ENCODE peak calls at places on chromosomes 12 and 14, in four cellular contexts. One of them, this sample, is unnamed.

GRCh38 chr12:48198619-48198973 is 4.5 kb downstream of the OR10AD1 start:
- DNase-seq in stomach: peak; percentile 42
- DNase-seq in psoas muscle: peak; percentile 85
- DNase-seq in transverse colon: peak; percentile 31
- DNase-seq in this sample: no peak

GRCh38 chr12:48442191-48442828 is 30.0 kb upstream of the ANP32D start:
- DNase-seq in stomach: no peak
- DNase-seq in psoas muscle: no peak
- DNase-seq in transverse colon: no peak
- DNase-seq in this sample: no peak

GRCh38 chr14:49926803-49927202 is 33.9 kb downstream of the ARF6 start:
- DNase-seq in stomach: no peak
- DNase-seq in psoas muscle: no peak
- DNase-seq in transverse colon: no peak
- DNase-seq in this sample: no peak

GRCh38 chr14:23175823-23176222 is 7.6 kb downstream of the SLC7A8 start:
- DNase-seq in stomach: no peak
- DNase-seq in psoas muscle: no peak
- DNase-seq in transverse colon: no peak
- DNase-seq in this sample: no peak

GRCh38 chr14:100617715-100618693 is 30.8 kb upstream of the BEGAIN start:
- DNase-seq in stomach: no peak
- DNase-seq in psoas muscle: no peak
- DNase-seq in transverse colon: peak; percentile 13
- DNase-seq in this sample: no peak

GRCh38 chr14:54420478-54421116 is 20.6 kb downstream of the CNIH1 start:
- DNase-seq in stomach: no peak
- DNase-seq in psoas muscle: no peak
- DNase-seq in transverse colon: peak; percentile 35
- DNase-seq in this sample: peak; percentile 69

GRCh38 chr14:58414845-58415244 is 12.5 kb downstream of the TIMM9 start:
- DNase-seq in stomach: no peak
- DNase-seq in psoas muscle: no peak
- DNase-seq in transverse colon: no peak
- DNase-seq in this sample: no peak

GRCh38 chr12:118337194-118337838 is 35.4 kb downstream of the TAOK3 start:
- DNase-seq in stomach: no peak
- DNase-seq in psoas muscle: no peak
- DNase-seq in transverse colon: no peak
- DNase-seq in this sample: peak; percentile 20

GRCh38 chr12:31224768-31225448 is 101.0 kb downstream of the SINHCAF start:
- DNase-seq in stomach: no peak
- DNase-seq in psoas muscle: no peak
- DNase-seq in transverse colon: no peak
- DNase-seq in this sample: no peak

GRCh38 chr12:92075425-92075891 is 70.2 kb downstream of the BTG1 start:
- DNase-seq in stomach: no peak
- DNase-seq in psoas muscle: no peak
- DNase-seq in transverse colon: no peak
- DNase-seq in this sample: no peak

GRCh38 chr14:85535316-85535715 is 5.4 kb downstream of the FLRT2 start:
- DNase-seq in stomach: no peak
- DNase-seq in psoas muscle: no peak
- DNase-seq in transverse colon: no peak
- DNase-seq in this sample: peak; percentile 33
- H3K4me3 ChIP-seq in stomach: peak overlapping the region; percentile 71
- H3K4me3 ChIP-seq in psoas muscle: peak overlapping the region; percentile 77
- H3K4me3 ChIP-seq in transverse colon: no peak overlapping the region
- H3K4me3 ChIP-seq in this sample: peak overlapping the region; percentile 74

GRCh38 chr12:76554411-76555225 is 5.0 kb downstream of the OSBPL8 start:
- DNase-seq in stomach: no peak
- DNase-seq in psoas muscle: no peak
- DNase-seq in transverse colon: no peak
- DNase-seq in this sample: no peak
- H3K4me1 ChIP-seq in stomach: peaks cover 12% of the 10 kb centered on the region
- H3K4me1 ChIP-seq in psoas muscle: peaks cover 60% of the 10 kb centered on the region
- H3K4me1 ChIP-seq in transverse colon: peaks cover 4% of the 10 kb centered on the region
- H3K4me1 ChIP-seq in this sample: peaks cover 15% of the 10 kb centered on the region

GRCh38 chr12:10130042-10130441 is at the start of gene CLEC7A:
- DNase-seq in stomach: no peak
- DNase-seq in psoas muscle: no peak
- DNase-seq in transverse colon: no peak
- DNase-seq in this sample: no peak
- H3K4me3 ChIP-seq in stomach: peak within 1 kb of the TSS; percentile 15
- H3K4me3 ChIP-seq in psoas muscle: peak within 1 kb of the TSS; percentile 15
- H3K4me3 ChIP-seq in transverse colon: peak within 1 kb of the TSS; percentile 3
- H3K4me3 ChIP-seq in this sample: no peak within 1 kb of the TSS

GRCh38 chr14:105424861-105425260 is 5.2 kb downstream of the MTA1 start:
- DNase-seq in stomach: no peak
- DNase-seq in psoas muscle: no peak
- DNase-seq in transverse colon: no peak
- DNase-seq in this sample: no peak
- H3K4me1 ChIP-seq in stomach: peaks cover 23% of the 10 kb centered on the region
- H3K4me1 ChIP-seq in psoas muscle: peaks cover 16% of the 10 kb centered on the region
- H3K4me1 ChIP-seq in transverse colon: peaks cover 16% of the 10 kb centered on the region
- H3K4me1 ChIP-seq in this sample: peaks cover 5% of the 10 kb centered on the region

GRCh38 chr14:102579696-102580551 is 12.5 kb upstream of the RCOR1 start:
- DNase-seq in stomach: no peak
- DNase-seq in psoas muscle: no peak
- DNase-seq in transverse colon: no peak
- DNase-seq in this sample: no peak
- H3K4me3 ChIP-seq in stomach: no peak overlapping the region
- H3K4me3 ChIP-seq in psoas muscle: no peak overlapping the region
- H3K4me3 ChIP-seq in transverse colon: no peak overlapping the region
- H3K4me3 ChIP-seq in this sample: no peak overlapping the region

DNA sequence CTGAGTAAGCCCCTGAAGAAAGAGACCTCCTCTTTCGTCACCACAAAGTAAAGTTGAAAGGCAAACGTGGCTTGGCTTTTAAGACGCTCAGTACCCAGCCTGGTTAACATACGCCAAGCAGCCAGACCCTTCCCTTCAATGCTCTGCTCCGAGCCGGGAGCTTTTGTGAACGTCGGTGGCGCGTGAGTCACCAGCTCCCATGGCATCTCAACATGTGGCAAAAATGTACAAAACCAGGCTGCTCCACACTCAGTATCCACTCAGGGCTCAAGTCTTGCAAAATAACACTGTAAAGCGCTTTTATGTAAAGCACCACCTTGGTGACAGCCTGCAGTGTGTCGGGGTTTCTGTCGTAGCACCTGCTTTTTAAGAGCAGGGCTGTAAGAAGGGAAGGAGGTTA is 89.0 kb downstream of the SETD3 start:
- DNase-seq in stomach: no peak
- DNase-seq in psoas muscle: no peak
- DNase-seq in transverse colon: no peak
- DNase-seq in this sample: no peak
- H3K4me1 ChIP-seq in stomach: no peaks in the 10 kb centered on the region
- H3K4me1 ChIP-seq in psoas muscle: peaks cover 6% of the 10 kb centered on the region
- H3K4me1 ChIP-seq in transverse colon: no peaks in the 10 kb centered on the region
- H3K4me1 ChIP-seq in this sample: no peaks in the 10 kb centered on the region

GRCh38 chr14:105092912-105093425 is 27.7 kb upstream of the GPR132 start:
- DNase-seq in stomach: peak; percentile 70
- DNase-seq in psoas muscle: no peak
- DNase-seq in transverse colon: peak; percentile 76
- DNase-seq in this sample: no peak
- H3K4me3 ChIP-seq in stomach: peak overlapping the region; percentile 69
- H3K4me3 ChIP-seq in psoas muscle: peak overlapping the region; percentile 66
- H3K4me3 ChIP-seq in transverse colon: peak overlapping the region; percentile 90
- H3K4me3 ChIP-seq in this sample: peak overlapping the region; percentile 31

DNA sequence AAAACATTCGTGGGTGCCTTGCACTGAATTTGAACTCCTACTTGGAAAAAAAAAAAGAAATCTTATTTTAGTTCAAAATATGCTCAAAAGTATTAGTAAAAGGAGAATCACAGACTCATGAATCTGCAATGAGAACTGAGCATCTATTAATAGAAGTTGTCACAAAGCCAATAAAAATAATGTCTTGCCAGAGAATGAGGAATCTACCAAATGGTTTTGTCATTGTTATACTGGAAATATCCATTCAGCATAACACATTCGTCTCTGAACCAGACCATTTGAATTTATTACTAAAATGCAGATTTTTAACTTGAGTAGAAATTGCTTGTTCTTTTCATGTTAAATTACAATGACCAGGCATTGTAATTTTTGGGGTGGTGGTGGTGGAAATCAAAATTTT is 11.6 kb upstream of the PTPRB start:
- DNase-seq in stomach: no peak
- DNase-seq in psoas muscle: no peak
- DNase-seq in transverse colon: no peak
- DNase-seq in this sample: no peak
- H3K4me1 ChIP-seq in stomach: no peaks in the 10 kb centered on the region
- H3K4me1 ChIP-seq in psoas muscle: no peaks in the 10 kb centered on the region
- H3K4me1 ChIP-seq in transverse colon: no peaks in the 10 kb centered on the region
- H3K4me1 ChIP-seq in this sample: peaks cover 28% of the 10 kb centered on the region

GRCh38 chr14:73752297-73752992 is 38.3 kb upstream of the PNMA1 start:
- DNase-seq in stomach: peak; percentile 88
- DNase-seq in psoas muscle: peak; percentile 82
- DNase-seq in transverse colon: peak; percentile 81
- DNase-seq in this sample: no peak

GRCh38 chr14:73754911-73755360 is 40.8 kb upstream of the PNMA1 start:
- DNase-seq in stomach: peak; percentile 71
- DNase-seq in psoas muscle: no peak
- DNase-seq in transverse colon: peak; percentile 59
- DNase-seq in this sample: no peak

GRCh38 chr14:73753043-73753886 is 39.1 kb upstream of the PNMA1 start:
- DNase-seq in stomach: peak; percentile 76
- DNase-seq in psoas muscle: no peak
- DNase-seq in transverse colon: peak; percentile 87
- DNase-seq in this sample: no peak

GRCh38 chr14:73755434-73756014 is 41.3 kb upstream of the PNMA1 start:
- DNase-seq in stomach: peak; percentile 55
- DNase-seq in psoas muscle: no peak
- DNase-seq in transverse colon: peak; percentile 77
- DNase-seq in this sample: no peak

DNA sequence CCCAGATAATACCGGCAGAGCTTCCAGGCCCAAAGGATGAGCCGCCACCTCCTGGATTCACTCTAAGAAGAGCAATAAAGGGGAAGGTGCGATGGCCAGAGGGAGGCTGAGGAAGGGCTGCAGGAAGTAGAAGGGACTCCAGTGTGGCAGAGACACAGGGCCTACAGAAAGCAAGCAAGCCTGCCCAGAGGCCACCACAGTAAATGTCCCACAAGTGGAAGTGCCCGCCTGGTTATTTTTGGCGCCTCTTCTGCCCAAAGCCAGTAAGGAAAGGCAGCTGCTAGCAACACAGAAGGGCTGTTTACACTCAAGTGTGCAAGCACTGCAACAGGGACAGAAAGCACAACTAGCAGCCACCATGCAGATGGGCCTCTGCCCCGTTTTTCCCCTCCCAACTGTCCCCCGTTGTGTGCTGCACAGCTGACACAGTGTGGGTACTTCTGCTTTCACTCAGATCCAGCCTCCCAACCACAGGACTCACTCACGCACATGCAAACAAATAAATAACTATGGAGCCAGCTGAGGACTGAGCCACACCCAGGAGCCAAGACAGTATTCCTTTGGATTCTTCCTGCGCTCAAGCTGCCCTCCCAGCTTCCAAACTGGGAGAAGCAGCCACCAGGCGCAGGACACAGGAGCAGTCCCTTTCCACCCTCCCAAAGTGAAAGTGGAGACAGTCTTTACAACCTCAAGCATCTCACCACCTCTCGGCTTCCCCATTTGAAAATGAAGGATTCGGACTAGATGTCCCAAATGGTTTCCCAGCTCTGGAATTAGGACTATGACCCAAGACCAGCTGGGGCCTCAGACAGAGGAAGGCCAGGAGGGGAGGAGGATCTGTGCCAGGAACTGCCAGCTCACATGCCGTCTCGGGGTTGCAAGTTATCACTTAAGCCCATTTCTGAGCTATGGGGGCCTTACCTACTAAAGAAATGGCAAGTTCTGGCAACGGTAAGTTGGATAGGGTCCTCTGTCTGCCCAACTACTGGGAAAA is 40.0 kb upstream of the PNMA1 start:
- DNase-seq in stomach: no peak
- DNase-seq in psoas muscle: no peak
- DNase-seq in transverse colon: peak; percentile 70
- DNase-seq in this sample: no peak
- H3K4me3 ChIP-seq in stomach: peak overlapping the region; percentile 22
- H3K4me3 ChIP-seq in psoas muscle: peak overlapping the region; percentile 53
- H3K4me3 ChIP-seq in transverse colon: peak overlapping the region; percentile 2
- H3K4me3 ChIP-seq in this sample: no peak overlapping the region

GRCh38 chr14:64709126-64709525 is 4.9 kb downstream of the PLEKHG3 start:
- DNase-seq in stomach: no peak
- DNase-seq in psoas muscle: no peak
- DNase-seq in transverse colon: no peak
- DNase-seq in this sample: no peak
- H3K4me1 ChIP-seq in stomach: peaks cover 41% of the 10 kb centered on the region
- H3K4me1 ChIP-seq in psoas muscle: no peaks in the 10 kb centered on the region
- H3K4me1 ChIP-seq in transverse colon: peaks cover 22% of the 10 kb centered on the region
- H3K4me1 ChIP-seq in this sample: peaks cover 19% of the 10 kb centered on the region

This sample was measured in HAP-1.